ENCODE peak calls at places on chromosome 20, in five cellular contexts. T is pancreas, X is amygdala, O is frontal cortex, Q is NCI-H1105. H is an unnamed sample.

GRCh38 chr20:37311710-37312355 is 22.4 kb downstream of the MANBAL start:
- DNase-seq in Q (no peak), X (no peak), O (no peak), T (no peak), H (no peak)

GRCh38 chr20:48668451-48668946 is 159.3 kb downstream of the PREX1 start:
- DNase-seq in T (no peak), O (peak; percentile 50), X (peak; percentile 78), Q (no peak), H (no peak)

GRCh38 chr20:11350126-11351005 is 567.3 kb upstream of the BTBD3 start:
- DNase-seq in X (no peak), T (no peak), Q (no peak), O (no peak), H (no peak)

GRCh38 chr20:20363449-20364015 is 4.4 kb upstream of the INSM1 start:
- DNase-seq in T (no peak), O (no peak), X (no peak), Q (peak; percentile 85), H (peak; percentile 60)

GRCh38 chr20:62370115-62370806 is 3.1 kb upstream of the LAMA5 start:
- DNase-seq in O (no peak), Q (no peak), T (no peak), X (no peak), H (no peak)

GRCh38 chr20:56630086-56630493 is 984 bp downstream of the TFAP2C start:
- DNase-seq in T (peak; percentile 42), O (peak; percentile 51), Q (peak; percentile 31), X (no peak), H (peak; percentile 100)

GRCh38 chr20:51456511-51457280 is 85.8 kb downstream of the NFATC2 start:
- DNase-seq in Q (peak; percentile 95), O (peak; percentile 81), T (peak; percentile 98), X (peak; percentile 88), H (peak; percentile 74)

GRCh38 chr20:39248851-39249485 is 286.8 kb downstream of the DHX35 start:
- DNase-seq in T (no peak), X (no peak), O (no peak), Q (no peak), H (no peak)

GRCh38 chr20:10665791-10666190 is 8.0 kb downstream of the JAG1 start:
- DNase-seq in O (no peak), Q (no peak), X (no peak), T (no peak), H (no peak)

GRCh38 chr20:36866681-36867485 is 9.1 kb upstream of the TLDC2 start:
- DNase-seq in X (peak; percentile 21), T (no peak), O (no peak), Q (no peak), H (no peak)

GRCh38 chr20:44204156-44204831 is 6.3 kb downstream of the OSER1 start:
- DNase-seq in T (no peak), O (peak; percentile 24), Q (no peak), X (no peak), H (peak; percentile 73)

H was measured in T47D.